ENCODE peak calls at places on chromosome 16, in four cellular contexts. One of them, this sample, is unnamed.

GRCh38 chr16:14286381-14287230 is 215.5 kb downstream of the MRTFB start:
- DNase-seq in adrenal gland: no peak
- DNase-seq in HFFc6: no peak
- DNase-seq in gastrocnemius medialis: peak
- DNase-seq in this sample: peak

GRCh38 chr16:3732171-3732570 is 14.8 kb upstream of the TRAP1 start:
- DNase-seq in HFFc6: no peak
- DNase-seq in gastrocnemius medialis: no peak
- DNase-seq in adrenal gland: peak
- DNase-seq in this sample: no peak

GRCh38 chr16:58620396-58620795 is 9.2 kb downstream of the CNOT1 start:
- DNase-seq in adrenal gland: no peak
- DNase-seq in HFFc6: no peak
- DNase-seq in gastrocnemius medialis: no peak
- DNase-seq in this sample: no peak

GRCh38 chr16:29825145-29826044 is 5.1 kb downstream of the MVP start:
- DNase-seq in gastrocnemius medialis: no peak
- DNase-seq in adrenal gland: peak
- DNase-seq in HFFc6: peak
- DNase-seq in this sample: peak

GRCh38 chr16:13426279-13426678 is 493.7 kb upstream of the ERCC4 start:
- DNase-seq in HFFc6: no peak
- DNase-seq in gastrocnemius medialis: no peak
- DNase-seq in adrenal gland: no peak
- DNase-seq in this sample: peak

GRCh38 chr16:53775821-53776431 is 72.0 kb downstream of the FTO start:
- DNase-seq in gastrocnemius medialis: peak
- DNase-seq in adrenal gland: peak
- DNase-seq in HFFc6: peak
- DNase-seq in this sample: no peak

GRCh38 chr16:48139517-48139916 is 16.3 kb downstream of the ABCC12 start:
- DNase-seq in adrenal gland: no peak
- DNase-seq in gastrocnemius medialis: no peak
- DNase-seq in HFFc6: no peak
- DNase-seq in this sample: no peak

GRCh38 chr16:70703041-70703834 is 17.4 kb upstream of the MTSS2 start:
- DNase-seq in adrenal gland: peak
- DNase-seq in HFFc6: peak
- DNase-seq in gastrocnemius medialis: peak
- DNase-seq in this sample: no peak

GRCh38 chr16:88375236-88376052 is 7.3 kb upstream of the ZNF469 start:
- DNase-seq in gastrocnemius medialis: no peak
- DNase-seq in adrenal gland: peak
- DNase-seq in HFFc6: no peak
- DNase-seq in this sample: no peak

GRCh38 chr16:12417830-12418229 is 385.9 kb downstream of the CPPED1 start:
- DNase-seq in gastrocnemius medialis: no peak
- DNase-seq in HFFc6: no peak
- DNase-seq in adrenal gland: no peak
- DNase-seq in this sample: no peak

GRCh38 chr16:73730496-73731090 is 566.0 kb upstream of the PSMD7 start:
- DNase-seq in HFFc6: no peak
- DNase-seq in gastrocnemius medialis: no peak
- DNase-seq in adrenal gland: no peak
- DNase-seq in this sample: no peak

GRCh38 chr16:78895661-78896060 is 704.9 kb downstream of the MAF start:
- DNase-seq in adrenal gland: no peak
- DNase-seq in HFFc6: no peak
- DNase-seq in gastrocnemius medialis: no peak
- DNase-seq in this sample: no peak

GRCh38 chr16:53055603-53056527 is 1.1 kb downstream of the CHD9 start:
- DNase-seq in gastrocnemius medialis: peak
- DNase-seq in HFFc6: peak
- DNase-seq in adrenal gland: peak
- DNase-seq in this sample: peak

GRCh38 chr16:81620796-81621195 is 158.3 kb upstream of the PLCG2 start:
- DNase-seq in HFFc6: no peak
- DNase-seq in adrenal gland: no peak
- DNase-seq in gastrocnemius medialis: no peak
- DNase-seq in this sample: no peak

GRCh38 chr16:88289549-88290344 is 93.0 kb upstream of the ZNF469 start:
- DNase-seq in gastrocnemius medialis: no peak
- DNase-seq in adrenal gland: no peak
- DNase-seq in HFFc6: peak
- DNase-seq in this sample: no peak

GRCh38 chr16:80198265-80198994 is 342.4 kb upstream of the DYNLRB2 start:
- DNase-seq in gastrocnemius medialis: no peak
- DNase-seq in HFFc6: no peak
- DNase-seq in adrenal gland: no peak
- DNase-seq in this sample: no peak

GRCh38 chr16:76956394-76956793 is 234.6 kb upstream of the MON1B start:
- DNase-seq in HFFc6: no peak
- DNase-seq in adrenal gland: no peak
- DNase-seq in gastrocnemius medialis: no peak
- DNase-seq in this sample: no peak

GRCh38 chr16:7440886-7441400 is 108.3 kb downstream of the RBFOX1 start:
- DNase-seq in gastrocnemius medialis: no peak
- DNase-seq in HFFc6: no peak
- DNase-seq in adrenal gland: no peak
- DNase-seq in this sample: no peak

GRCh38 chr16:88523381-88524159 is 46.6 kb upstream of the ZC3H18 start:
- DNase-seq in adrenal gland: no peak
- DNase-seq in HFFc6: no peak
- DNase-seq in gastrocnemius medialis: no peak
- DNase-seq in this sample: no peak

GRCh38 chr16:86283944-86284343 is 226.4 kb upstream of the FOXF1 start:
- DNase-seq in adrenal gland: no peak
- DNase-seq in HFFc6: no peak
- DNase-seq in gastrocnemius medialis: no peak
- DNase-seq in this sample: no peak

GRCh38 chr16:61014869-61015268 is 1021.4 kb downstream of the CDH8 start:
- DNase-seq in adrenal gland: no peak
- DNase-seq in gastrocnemius medialis: no peak
- DNase-seq in HFFc6: no peak
- DNase-seq in this sample: no peak

GRCh38 chr16:62254847-62255246 is 218.6 kb upstream of the CDH8 start:
- DNase-seq in gastrocnemius medialis: no peak
- DNase-seq in HFFc6: no peak
- DNase-seq in adrenal gland: no peak
- DNase-seq in this sample: no peak

GRCh38 chr16:54506691-54507090 is 220.1 kb upstream of the IRX3 start:
- DNase-seq in adrenal gland: no peak
- DNase-seq in gastrocnemius medialis: no peak
- DNase-seq in HFFc6: no peak
- DNase-seq in this sample: no peak

GRCh38 chr16:77553130-77553529 is 118.3 kb upstream of the ADAMTS18 start:
- DNase-seq in gastrocnemius medialis: no peak
- DNase-seq in adrenal gland: no peak
- DNase-seq in HFFc6: no peak
- DNase-seq in this sample: no peak

GRCh38 chr16:79658301-79659001 is 57.9 kb upstream of the MAF start:
- DNase-seq in HFFc6: peak
- DNase-seq in gastrocnemius medialis: peak
- DNase-seq in adrenal gland: peak
- DNase-seq in this sample: no peak

GRCh38 chr16:86576591-86577313 is 1.6 kb upstream of the FOXL1 start:
- DNase-seq in gastrocnemius medialis: no peak
- DNase-seq in HFFc6: no peak
- DNase-seq in adrenal gland: no peak
- DNase-seq in this sample: no peak

GRCh38 chr16:53156516-53156915 is 101.7 kb downstream of the CHD9 start:
- DNase-seq in adrenal gland: no peak
- DNase-seq in HFFc6: peak
- DNase-seq in gastrocnemius medialis: no peak
- DNase-seq in this sample: no peak

GRCh38 chr16:50668368-50669008 is 12.6 kb downstream of the SNX20 start:
- DNase-seq in HFFc6: no peak
- DNase-seq in gastrocnemius medialis: no peak
- DNase-seq in adrenal gland: no peak
- DNase-seq in this sample: no peak

GRCh38 chr16:15811778-15812750 is 44.8 kb downstream of the MYH11 start:
- DNase-seq in gastrocnemius medialis: no peak
- DNase-seq in adrenal gland: no peak
- DNase-seq in HFFc6: peak
- DNase-seq in this sample: no peak

GRCh38 chr16:77219437-77219836 is 20.2 kb downstream of the SYCE1L start:
- DNase-seq in adrenal gland: no peak
- DNase-seq in HFFc6: no peak
- DNase-seq in gastrocnemius medialis: no peak
- DNase-seq in this sample: no peak

GRCh38 chr16:23840310-23840709 is 4.5 kb downstream of the PRKCB start:
- DNase-seq in adrenal gland: no peak
- DNase-seq in HFFc6: no peak
- DNase-seq in gastrocnemius medialis: no peak
- DNase-seq in this sample: peak

GRCh38 chr16:85611455-85612190 is 1.5 kb upstream of the GSE1 start:
- DNase-seq in gastrocnemius medialis: peak
- DNase-seq in HFFc6: peak
- DNase-seq in adrenal gland: peak
- DNase-seq in this sample: peak

GRCh38 chr16:105521-105920 is 27.5 kb downstream of the MPG start:
- DNase-seq in HFFc6: no peak
- DNase-seq in gastrocnemius medialis: no peak
- DNase-seq in adrenal gland: no peak
- DNase-seq in this sample: no peak

GRCh38 chr16:77322757-77323156 is 112.1 kb downstream of the ADAMTS18 start:
- DNase-seq in HFFc6: no peak
- DNase-seq in gastrocnemius medialis: no peak
- DNase-seq in adrenal gland: no peak
- DNase-seq in this sample: no peak

GRCh38 chr16:27377666-27378485 is 24.1 kb upstream of the IL21R start:
- DNase-seq in adrenal gland: no peak
- DNase-seq in gastrocnemius medialis: no peak
- DNase-seq in HFFc6: no peak
- DNase-seq in this sample: peak

GRCh38 chr16:53511403-53512280 is 8.6 kb upstream of the AKTIP start:
- DNase-seq in gastrocnemius medialis: no peak
- DNase-seq in HFFc6: no peak
- DNase-seq in adrenal gland: no peak
- DNase-seq in this sample: no peak

GRCh38 chr16:84326545-84326944 is 31.9 kb downstream of the WFDC1 start:
- DNase-seq in adrenal gland: no peak
- DNase-seq in gastrocnemius medialis: no peak
- DNase-seq in HFFc6: no peak
- DNase-seq in this sample: no peak

GRCh38 chr16:84323626-84324025 is 28.9 kb downstream of the WFDC1 start:
- DNase-seq in HFFc6: no peak
- DNase-seq in adrenal gland: no peak
- DNase-seq in gastrocnemius medialis: no peak
- DNase-seq in this sample: peak

GRCh38 chr16:84321932-84322331 is 27.3 kb downstream of the WFDC1 start:
- DNase-seq in adrenal gland: no peak
- DNase-seq in HFFc6: no peak
- DNase-seq in gastrocnemius medialis: no peak
- DNase-seq in this sample: no peak

GRCh38 chr16:84322749-84323148 is 28.1 kb downstream of the WFDC1 start:
- DNase-seq in adrenal gland: no peak
- DNase-seq in gastrocnemius medialis: no peak
- DNase-seq in HFFc6: no peak
- DNase-seq in this sample: no peak

DNA sequence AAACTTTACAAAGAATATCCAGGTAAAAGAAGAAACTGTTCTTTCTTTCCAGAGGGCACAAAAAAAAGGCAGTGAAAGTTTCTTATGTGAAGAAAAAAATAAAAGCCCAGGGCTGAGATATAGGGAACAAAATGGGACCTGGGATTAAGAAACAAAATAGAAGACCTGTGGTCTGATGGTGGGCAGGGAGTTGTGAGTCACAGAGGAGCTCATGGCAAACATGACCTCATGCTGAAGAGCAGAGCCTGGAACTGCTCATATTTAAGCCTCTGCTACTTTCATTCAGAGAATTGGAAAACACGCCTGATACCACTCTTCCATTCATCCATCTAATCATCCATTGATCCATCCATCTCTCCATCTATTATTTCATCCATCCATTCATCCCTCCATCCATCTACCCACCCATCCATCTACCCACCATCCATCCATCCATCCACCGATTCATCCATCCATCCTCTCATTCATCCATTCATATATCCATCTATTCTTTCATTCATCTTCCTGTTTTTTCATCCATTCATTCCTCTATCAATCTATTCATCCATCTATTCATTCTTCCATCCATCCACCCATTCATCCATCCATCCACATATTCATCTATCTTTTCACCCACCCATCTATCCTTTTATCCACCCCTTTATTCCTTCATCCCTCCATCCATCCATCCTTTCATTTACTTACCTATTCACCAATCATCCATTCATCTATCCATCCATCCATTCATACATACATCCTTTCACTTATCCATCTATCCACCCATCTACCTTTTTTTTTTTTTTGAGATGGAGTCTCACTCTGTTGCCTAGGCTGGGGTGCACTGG is 30.0 kb downstream of the WFDC1 start:
- DNase-seq in HFFc6: no peak
- DNase-seq in adrenal gland: no peak
- DNase-seq in gastrocnemius medialis: no peak
- DNase-seq in this sample: no peak
- TF ChIP-seq CTCF in HFFc6: no peak
- TF ChIP-seq CTCF in adrenal gland: no peak
- TF ChIP-seq CTCF in gastrocnemius medialis: no peak
- TF ChIP-seq CTCF in this sample: no peak

GRCh38 chr16:49441366-49441780 is 67.8 kb downstream of the C16orf78 start:
- DNase-seq in HFFc6: no peak
- DNase-seq in adrenal gland: peak
- DNase-seq in gastrocnemius medialis: no peak
- DNase-seq in this sample: peak

GRCh38 chr16:49442805-49443204 is 69.2 kb downstream of the C16orf78 start:
- DNase-seq in adrenal gland: no peak
- DNase-seq in HFFc6: no peak
- DNase-seq in gastrocnemius medialis: no peak
- DNase-seq in this sample: no peak

GRCh38 chr16:49443576-49443975 is 70.0 kb downstream of the C16orf78 start:
- DNase-seq in gastrocnemius medialis: no peak
- DNase-seq in HFFc6: no peak
- DNase-seq in adrenal gland: no peak
- DNase-seq in this sample: no peak

GRCh38 chr16:49452108-49452507 is 78.5 kb downstream of the C16orf78 start:
- DNase-seq in gastrocnemius medialis: no peak
- DNase-seq in adrenal gland: no peak
- DNase-seq in HFFc6: no peak
- DNase-seq in this sample: no peak

GRCh38 chr16:49446805-49447204 is 73.2 kb downstream of the C16orf78 start:
- DNase-seq in gastrocnemius medialis: no peak
- DNase-seq in adrenal gland: no peak
- DNase-seq in HFFc6: no peak
- DNase-seq in this sample: no peak
- TF ChIP-seq CTCF in gastrocnemius medialis: no peak
- TF ChIP-seq CTCF in adrenal gland: no peak
- TF ChIP-seq CTCF in HFFc6: no peak
- TF ChIP-seq CTCF in this sample: no peak

GRCh38 chr16:31079342-31079944 is 5.2 kb downstream of the ZNF646 start:
- DNase-seq in HFFc6: no peak
- DNase-seq in gastrocnemius medialis: no peak
- DNase-seq in adrenal gland: no peak
- DNase-seq in this sample: peak
- TF ChIP-seq CTCF in HFFc6: no peak
- TF ChIP-seq CTCF in gastrocnemius medialis: no peak
- TF ChIP-seq CTCF in adrenal gland: no peak
- TF ChIP-seq CTCF in this sample: no peak

GRCh38 chr16:11354733-11355574 is 9.7 kb downstream of the RMI2 start:
- DNase-seq in gastrocnemius medialis: no peak
- DNase-seq in adrenal gland: peak
- DNase-seq in HFFc6: no peak
- DNase-seq in this sample: peak
- TF ChIP-seq CTCF in gastrocnemius medialis: no peak
- TF ChIP-seq CTCF in adrenal gland: no peak
- TF ChIP-seq CTCF in HFFc6: no peak
- TF ChIP-seq CTCF in this sample: no peak